ENCODE peak calls at places on chromosomes 3 and 15, in six cellular contexts. One of them, this sample, is unnamed. For H3K4me1, the result is how much of the 10 kb centered on the place peaks cover.

GRCh38 chr3:129063841-129064482 is 3.4 kb downstream of the GP9 start:
- DNase-seq in transverse colon: peak
- DNase-seq in right lobe of liver: no peak
- DNase-seq in fibroblast of lung: no peak
- DNase-seq in IMR-90: no peak
- DNase-seq in Peyer's patch: no peak
- DNase-seq in this sample: no peak

GRCh38 chr3:46113608-46114007 is 86.3 kb upstream of the XCR1 start:
- DNase-seq in IMR-90: no peak
- DNase-seq in Peyer's patch: no peak
- DNase-seq in transverse colon: no peak
- DNase-seq in fibroblast of lung: no peak
- DNase-seq in right lobe of liver: no peak
- DNase-seq in this sample: no peak

GRCh38 chr15:88586401-88587162 is 34.6 kb upstream of the AEN start:
- DNase-seq in right lobe of liver: no peak
- DNase-seq in fibroblast of lung: no peak
- DNase-seq in Peyer's patch: no peak
- DNase-seq in transverse colon: no peak
- DNase-seq in IMR-90: peak
- DNase-seq in this sample: no peak

GRCh38 chr3:121574449-121574848 is 6.7 kb downstream of the ARGFX start:
- DNase-seq in IMR-90: peak
- DNase-seq in transverse colon: peak
- DNase-seq in right lobe of liver: no peak
- DNase-seq in fibroblast of lung: no peak
- DNase-seq in Peyer's patch: no peak
- DNase-seq in this sample: no peak

GRCh38 chr3:16849795-16850194 is 35.0 kb upstream of the PLCL2 start:
- DNase-seq in Peyer's patch: no peak
- DNase-seq in right lobe of liver: no peak
- DNase-seq in transverse colon: no peak
- DNase-seq in fibroblast of lung: peak
- DNase-seq in IMR-90: peak
- DNase-seq in this sample: no peak

GRCh38 chr3:101512521-101513418 is at the start of gene SENP7:
- DNase-seq in Peyer's patch: peak
- DNase-seq in fibroblast of lung: peak
- DNase-seq in IMR-90: peak
- DNase-seq in transverse colon: peak
- DNase-seq in right lobe of liver: peak
- DNase-seq in this sample: peak

GRCh38 chr3:8759038-8759755 is 10.2 kb downstream of the OXTR start:
- DNase-seq in right lobe of liver: no peak
- DNase-seq in IMR-90: no peak
- DNase-seq in Peyer's patch: no peak
- DNase-seq in fibroblast of lung: no peak
- DNase-seq in transverse colon: no peak
- DNase-seq in this sample: no peak

GRCh38 chr3:183410280-183410679 is 18.1 kb downstream of the MCF2L2 start:
- DNase-seq in IMR-90: no peak
- DNase-seq in transverse colon: no peak
- DNase-seq in right lobe of liver: no peak
- DNase-seq in Peyer's patch: no peak
- DNase-seq in fibroblast of lung: no peak
- DNase-seq in this sample: peak

GRCh38 chr3:32888739-32889138 is 62.7 kb upstream of the CCR4 start:
- DNase-seq in transverse colon: no peak
- DNase-seq in fibroblast of lung: no peak
- DNase-seq in Peyer's patch: no peak
- DNase-seq in IMR-90: no peak
- DNase-seq in right lobe of liver: no peak
- DNase-seq in this sample: no peak

GRCh38 chr15:66875588-66876422 is 173.8 kb downstream of the SMAD6 start:
- DNase-seq in right lobe of liver: peak
- DNase-seq in IMR-90: peak
- DNase-seq in fibroblast of lung: no peak
- DNase-seq in transverse colon: no peak
- DNase-seq in Peyer's patch: no peak
- DNase-seq in this sample: peak

GRCh38 chr3:44913868-44914468 is 39.6 kb downstream of the TGM4 start:
- DNase-seq in fibroblast of lung: peak
- DNase-seq in right lobe of liver: peak
- DNase-seq in Peyer's patch: peak
- DNase-seq in IMR-90: peak
- DNase-seq in transverse colon: peak
- DNase-seq in this sample: peak

GRCh38 chr3:99413504-99413903 is 224.9 kb upstream of the COL8A1 start:
- DNase-seq in transverse colon: no peak
- DNase-seq in IMR-90: peak
- DNase-seq in Peyer's patch: no peak
- DNase-seq in fibroblast of lung: peak
- DNase-seq in right lobe of liver: no peak
- DNase-seq in this sample: no peak

GRCh38 chr15:53811530-53811929 is 52.1 kb upstream of the WDR72 start:
- DNase-seq in transverse colon: no peak
- DNase-seq in right lobe of liver: no peak
- DNase-seq in IMR-90: no peak
- DNase-seq in fibroblast of lung: peak
- DNase-seq in Peyer's patch: no peak
- DNase-seq in this sample: no peak

GRCh38 chr3:42780892-42781700 is 8.0 kb upstream of the CCDC13 start:
- DNase-seq in Peyer's patch: no peak
- DNase-seq in IMR-90: peak
- DNase-seq in transverse colon: no peak
- DNase-seq in right lobe of liver: no peak
- DNase-seq in fibroblast of lung: peak
- DNase-seq in this sample: no peak

GRCh38 chr15:29540479-29540878 is 270.9 kb upstream of the NSMCE3 start:
- DNase-seq in right lobe of liver: no peak
- DNase-seq in IMR-90: no peak
- DNase-seq in Peyer's patch: no peak
- DNase-seq in transverse colon: no peak
- DNase-seq in fibroblast of lung: no peak
- DNase-seq in this sample: no peak

GRCh38 chr3:45020534-45020933 is 5.6 kb upstream of the CLEC3B start:
- DNase-seq in transverse colon: no peak
- DNase-seq in Peyer's patch: no peak
- DNase-seq in fibroblast of lung: no peak
- DNase-seq in right lobe of liver: no peak
- DNase-seq in IMR-90: no peak
- DNase-seq in this sample: no peak

GRCh38 chr3:13338231-13338630 is 81.9 kb downstream of the NUP210 start:
- DNase-seq in fibroblast of lung: no peak
- DNase-seq in IMR-90: peak
- DNase-seq in Peyer's patch: no peak
- DNase-seq in transverse colon: no peak
- DNase-seq in right lobe of liver: no peak
- DNase-seq in this sample: no peak

GRCh38 chr15:28936481-28936881 is 50.7 kb downstream of the APBA2 start:
- DNase-seq in Peyer's patch: no peak
- DNase-seq in right lobe of liver: no peak
- DNase-seq in fibroblast of lung: no peak
- DNase-seq in IMR-90: no peak
- DNase-seq in transverse colon: no peak
- DNase-seq in this sample: no peak

GRCh38 chr15:89122532-89123525 is 34.6 kb downstream of the ABHD2 start:
- DNase-seq in transverse colon: no peak
- DNase-seq in fibroblast of lung: no peak
- DNase-seq in right lobe of liver: no peak
- DNase-seq in Peyer's patch: no peak
- DNase-seq in IMR-90: peak
- DNase-seq in this sample: no peak

GRCh38 chr3:181610973-181611265 is 100.8 kb upstream of the SOX2 start:
- DNase-seq in right lobe of liver: no peak
- DNase-seq in Peyer's patch: no peak
- DNase-seq in IMR-90: no peak
- DNase-seq in fibroblast of lung: no peak
- DNase-seq in transverse colon: no peak
- DNase-seq in this sample: no peak

GRCh38 chr3:69712933-69713332 is 26.3 kb upstream of the MITF start:
- DNase-seq in transverse colon: no peak
- DNase-seq in IMR-90: no peak
- DNase-seq in fibroblast of lung: no peak
- DNase-seq in Peyer's patch: no peak
- DNase-seq in right lobe of liver: no peak
- DNase-seq in this sample: peak

GRCh38 chr15:100931143-100931890 is 12.2 kb downstream of the LRRK1 start:
- DNase-seq in IMR-90: no peak
- DNase-seq in transverse colon: peak
- DNase-seq in Peyer's patch: no peak
- DNase-seq in right lobe of liver: no peak
- DNase-seq in fibroblast of lung: no peak
- DNase-seq in this sample: no peak

GRCh38 chr15:58513681-58514336 is 82.0 kb downstream of the LIPC start:
- DNase-seq in Peyer's patch: no peak
- DNase-seq in right lobe of liver: peak
- DNase-seq in transverse colon: no peak
- DNase-seq in IMR-90: no peak
- DNase-seq in fibroblast of lung: no peak
- DNase-seq in this sample: no peak

GRCh38 chr3:95883801-95884200 is 930.6 kb upstream of the EPHA6 start:
- DNase-seq in fibroblast of lung: no peak
- DNase-seq in Peyer's patch: no peak
- DNase-seq in right lobe of liver: no peak
- DNase-seq in transverse colon: no peak
- DNase-seq in IMR-90: no peak
- DNase-seq in this sample: no peak

GRCh38 chr3:186759231-186759930 is 24.0 kb upstream of the EIF4A2 start:
- DNase-seq in IMR-90: no peak
- DNase-seq in transverse colon: no peak
- DNase-seq in Peyer's patch: no peak
- DNase-seq in right lobe of liver: no peak
- DNase-seq in fibroblast of lung: no peak
- DNase-seq in this sample: no peak

GRCh38 chr15:101203607-101204006 is 48.2 kb downstream of the CHSY1 start:
- DNase-seq in transverse colon: no peak
- DNase-seq in Peyer's patch: no peak
- DNase-seq in right lobe of liver: no peak
- DNase-seq in fibroblast of lung: no peak
- DNase-seq in IMR-90: no peak
- DNase-seq in this sample: peak

DNA sequence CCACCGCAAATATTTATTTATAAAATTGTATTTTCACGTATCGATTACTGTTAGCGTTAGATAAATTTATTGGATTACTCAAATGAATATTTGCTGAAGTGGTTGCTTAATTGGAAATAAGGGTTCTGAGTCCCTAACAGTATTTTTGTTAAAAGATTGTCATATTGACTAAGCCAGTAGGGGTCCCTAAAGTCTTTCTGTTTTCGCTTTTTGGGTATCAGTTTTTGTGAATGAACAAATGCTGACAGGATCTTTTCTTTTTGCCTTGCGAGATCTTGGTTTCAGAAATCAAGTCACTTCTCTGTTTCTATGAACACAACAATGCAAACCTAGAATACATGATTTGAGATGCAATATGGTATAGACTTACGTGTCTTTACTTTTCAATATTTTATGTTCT is 7.1 kb downstream of the RAD51 start:
- DNase-seq in Peyer's patch: no peak
- DNase-seq in fibroblast of lung: peak
- DNase-seq in IMR-90: peak
- DNase-seq in right lobe of liver: no peak
- DNase-seq in transverse colon: no peak
- DNase-seq in this sample: no peak
- TF ChIP-seq CTCF in Peyer's patch: peak
- TF ChIP-seq CTCF in fibroblast of lung: peak
- TF ChIP-seq CTCF in IMR-90: peak
- TF ChIP-seq CTCF in right lobe of liver: peak
- TF ChIP-seq CTCF in transverse colon: no peak
- TF ChIP-seq CTCF in this sample: no peak

GRCh38 chr15:48617619-48618018 is 27.9 kb downstream of the FBN1 start:
- DNase-seq in IMR-90: peak
- DNase-seq in fibroblast of lung: peak
- DNase-seq in right lobe of liver: no peak
- DNase-seq in transverse colon: peak
- DNase-seq in Peyer's patch: no peak
- DNase-seq in this sample: no peak

GRCh38 chr15:48616216-48616615 is 29.3 kb downstream of the FBN1 start:
- DNase-seq in fibroblast of lung: peak
- DNase-seq in right lobe of liver: no peak
- DNase-seq in transverse colon: no peak
- DNase-seq in Peyer's patch: no peak
- DNase-seq in IMR-90: peak
- DNase-seq in this sample: no peak

GRCh38 chr15:48622227-48622626 is 23.3 kb downstream of the FBN1 start:
- DNase-seq in IMR-90: no peak
- DNase-seq in Peyer's patch: no peak
- DNase-seq in right lobe of liver: no peak
- DNase-seq in fibroblast of lung: no peak
- DNase-seq in transverse colon: no peak
- DNase-seq in this sample: no peak

GRCh38 chr15:48623456-48623855 is 22.1 kb downstream of the FBN1 start:
- DNase-seq in right lobe of liver: no peak
- DNase-seq in Peyer's patch: no peak
- DNase-seq in IMR-90: no peak
- DNase-seq in transverse colon: no peak
- DNase-seq in fibroblast of lung: no peak
- DNase-seq in this sample: peak

GRCh38 chr15:48619446-48619845 is 26.1 kb downstream of the FBN1 start:
- DNase-seq in IMR-90: no peak
- DNase-seq in Peyer's patch: no peak
- DNase-seq in right lobe of liver: no peak
- DNase-seq in fibroblast of lung: no peak
- DNase-seq in transverse colon: no peak
- DNase-seq in this sample: no peak
- H3K4me1 ChIP-seq in IMR-90: under half
- H3K4me1 ChIP-seq in Peyer's patch: under half
- H3K4me1 ChIP-seq in right lobe of liver: under half
- H3K4me1 ChIP-seq in fibroblast of lung: under half
- H3K4me1 ChIP-seq in transverse colon: under half
- H3K4me1 ChIP-seq in this sample: under half

GRCh38 chr15:78397382-78397781 is 40.6 kb upstream of the IREB2 start:
- DNase-seq in transverse colon: no peak
- DNase-seq in Peyer's patch: no peak
- DNase-seq in fibroblast of lung: no peak
- DNase-seq in right lobe of liver: no peak
- DNase-seq in IMR-90: no peak
- DNase-seq in this sample: no peak
- H3K4me3 ChIP-seq in transverse colon: no peak
- H3K4me3 ChIP-seq in Peyer's patch: no peak
- H3K4me3 ChIP-seq in fibroblast of lung: no peak
- H3K4me3 ChIP-seq in right lobe of liver: no peak
- H3K4me3 ChIP-seq in IMR-90: no peak
- H3K4me3 ChIP-seq in this sample: no peak

GRCh38 chr15:85646538-85647091 is 148.1 kb downstream of the KLHL25 start:
- DNase-seq in transverse colon: no peak
- DNase-seq in fibroblast of lung: peak
- DNase-seq in Peyer's patch: no peak
- DNase-seq in IMR-90: peak
- DNase-seq in right lobe of liver: no peak
- DNase-seq in this sample: no peak

GRCh38 chr15:85639752-85640381 is 154.9 kb downstream of the KLHL25 start:
- DNase-seq in right lobe of liver: no peak
- DNase-seq in Peyer's patch: no peak
- DNase-seq in transverse colon: no peak
- DNase-seq in fibroblast of lung: peak
- DNase-seq in IMR-90: peak
- DNase-seq in this sample: no peak

GRCh38 chr15:85642054-85642692 is 152.6 kb downstream of the KLHL25 start:
- DNase-seq in IMR-90: no peak
- DNase-seq in right lobe of liver: no peak
- DNase-seq in transverse colon: no peak
- DNase-seq in fibroblast of lung: no peak
- DNase-seq in Peyer's patch: no peak
- DNase-seq in this sample: no peak

GRCh38 chr15:85642693-85643058 is 152.0 kb downstream of the KLHL25 start:
- DNase-seq in fibroblast of lung: peak
- DNase-seq in transverse colon: peak
- DNase-seq in Peyer's patch: no peak
- DNase-seq in IMR-90: peak
- DNase-seq in right lobe of liver: no peak
- DNase-seq in this sample: no peak
- TF ChIP-seq CTCF in fibroblast of lung: no peak
- TF ChIP-seq CTCF in transverse colon: no peak
- TF ChIP-seq CTCF in Peyer's patch: no peak
- TF ChIP-seq CTCF in IMR-90: no peak
- TF ChIP-seq CTCF in right lobe of liver: no peak
- TF ChIP-seq CTCF in this sample: no peak